ENCODE peak calls at places on chromosomes 5 and 9, in nine cellular contexts. U is PC-3, X is astrocyte, N is cardiac fibroblast, Q is tibial artery, O is adrenal gland, Z is HCT116, F is heart left ventricle, Y is HFFc6. A is an unnamed sample.

GRCh38 chr9:113886933-113887332 is 10.8 kb downstream of the ZNF618 start:
- DNase-seq in X (no peak), Y (no peak), O (peak; percentile 49), N (no peak), Z (no peak), Q (no peak), F (no peak), U (no peak), A (no peak)

GRCh38 chr5:165157209-165157608 is 1651.8 kb downstream of the MAT2B start:
- DNase-seq in X (peak; percentile 15), Z (no peak), U (no peak), O (no peak), Y (no peak), N (no peak), F (no peak), Q (no peak), A (no peak)

GRCh38 chr5:499233-500209 is 24.7 kb downstream of the SLC9A3 start:
- DNase-seq in O (no peak), U (no peak), Z (no peak), N (no peak), Y (no peak), X (no peak), Q (no peak), F (no peak), A (peak; percentile 4)

GRCh38 chr9:93132946-93133640 is 958 bp downstream of the NINJ1 start:
- DNase-seq in O (peak; percentile 74), Y (no peak), Q (peak; percentile 59), U (peak; percentile 39), F (peak; percentile 68), N (no peak), Z (no peak), X (no peak), A (no peak)

GRCh38 chr5:157266286-157267007 is 524 bp downstream of the CYFIP2 start:
- DNase-seq in O (no peak), Q (no peak), U (peak; percentile 65), F (no peak), N (no peak), X (no peak), Y (no peak), Z (no peak), A (peak; percentile 52)

GRCh38 chr9:114276908-114277821 is 45.7 kb upstream of the ORM1 start:
- DNase-seq in O (no peak), Q (no peak), X (peak; percentile 98), N (peak; percentile 88), Z (no peak), Y (peak; percentile 98), U (peak; percentile 86), F (peak; percentile 12), A (no peak)

GRCh38 chr5:67178085-67178484 is 18.5 kb downstream of the CD180 start:
- DNase-seq in Z (no peak), N (no peak), O (no peak), F (no peak), X (peak; percentile 35), Q (no peak), Y (peak; percentile 46), U (peak; percentile 17), A (no peak)

GRCh38 chr5:74943905-74944304 is 77.7 kb upstream of the FAM169A start:
- DNase-seq in N (no peak), O (no peak), Z (no peak), F (no peak), X (no peak), U (no peak), Q (no peak), Y (no peak), A (no peak)

GRCh38 chr9:93576296-93577044 is at the start of gene PHF2:
- DNase-seq in U (no peak), X (peak; percentile 14), Y (no peak), Z (no peak), F (no peak), Q (no peak), O (no peak), N (peak; percentile 31), A (peak; percentile 48)

GRCh38 chr5:61817472-61818326 is 485.6 kb downstream of the ZSWIM6 start:
- DNase-seq in F (peak; percentile 27), Q (peak; percentile 45), U (peak; percentile 45), O (peak; percentile 53), Z (peak; percentile 22), N (peak; percentile 66), Y (peak; percentile 57), X (peak; percentile 34), A (peak; percentile 46)
- TF ChIP-seq CTCF in F (peak; percentile 36), Q (peak; percentile 25), U (peak; percentile 64), O (peak; percentile 49), Z (peak; percentile 69), N (peak; percentile 66), Y (peak; percentile 72), X (peak; percentile 63), A (peak; percentile 63)

DNA sequence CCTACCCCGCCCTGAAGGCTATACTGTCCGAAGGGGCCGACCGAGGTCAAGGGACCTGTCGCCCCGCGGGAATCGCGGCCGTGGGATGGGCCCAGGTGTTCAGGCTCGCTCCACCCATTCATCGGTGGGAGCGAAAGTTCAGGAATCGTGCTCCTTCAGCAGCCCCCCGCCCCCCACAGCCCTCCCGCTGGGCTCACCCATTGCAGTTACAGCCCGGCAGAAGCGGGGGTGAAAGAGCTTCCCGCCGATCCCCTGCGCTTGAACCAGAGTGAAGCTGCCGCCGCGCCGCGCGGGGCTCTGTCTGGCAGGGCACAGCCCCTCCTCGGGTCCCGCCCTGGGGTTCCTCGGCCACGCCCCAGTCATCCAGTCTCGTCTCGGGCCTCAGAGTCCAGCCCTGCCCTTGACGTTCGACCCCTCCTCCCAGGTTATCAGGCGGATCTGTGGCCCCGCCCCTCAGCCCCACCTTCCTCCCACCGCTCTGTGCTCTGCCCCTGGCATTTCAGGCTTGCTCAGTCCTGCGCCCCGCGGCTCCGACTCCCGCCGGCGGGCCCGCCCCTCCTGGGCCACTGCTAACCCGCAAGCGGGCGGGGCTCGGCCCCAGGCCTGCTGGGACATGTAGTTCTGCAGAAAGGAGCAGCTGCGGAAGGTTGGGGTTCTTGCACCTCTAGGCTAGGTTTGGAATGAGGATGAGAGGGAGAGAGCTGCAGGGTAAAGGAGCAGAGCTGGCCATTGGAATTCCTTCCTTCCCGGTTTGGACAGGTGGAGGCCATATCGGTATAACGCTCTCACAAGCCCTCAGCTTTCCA is at the start of gene MYORG:
- DNase-seq in Y (peak; percentile 81), N (peak; percentile 87), Q (peak; percentile 92), O (peak; percentile 98), U (peak; percentile 93), Z (peak; percentile 94), F (peak; percentile 93), X (peak; percentile 71), A (peak; percentile 97)
- TF ChIP-seq CTCF in Y (no peak), N (no peak), Q (no peak), O (no peak), U (no peak), Z (no peak), F (no peak), X (no peak), A (no peak)

GRCh38 chr9:87266697-87267096 is 231.0 kb upstream of the DAPK1 start:
- DNase-seq in X (no peak), Y (no peak), Q (no peak), U (no peak), F (no peak), Z (no peak), O (no peak), N (no peak), A (no peak)

GRCh38 chr9:87260171-87260570 is 237.5 kb upstream of the DAPK1 start:
- DNase-seq in X (no peak), F (no peak), Y (no peak), U (no peak), O (no peak), Q (no peak), Z (no peak), N (no peak), A (no peak)

GRCh38 chr9:87267251-87267679 is 230.4 kb upstream of the DAPK1 start:
- DNase-seq in Z (no peak), N (peak; percentile 51), Y (no peak), O (no peak), U (no peak), Q (peak; percentile 59), X (no peak), F (peak; percentile 30), A (no peak)

GRCh38 chr9:87259543-87259942 is 238.1 kb upstream of the DAPK1 start:
- DNase-seq in Y (no peak), O (no peak), Z (no peak), X (no peak), U (no peak), N (peak; percentile 72), Q (no peak), F (no peak), A (peak; percentile 16)

GRCh38 chr9:87263291-87263690 is 234.4 kb upstream of the DAPK1 start:
- DNase-seq in N (no peak), O (peak; percentile 20), Z (peak; percentile 1), F (no peak), X (no peak), U (no peak), Y (no peak), Q (no peak), A (peak; percentile 12)
- TF ChIP-seq CTCF in N (no peak), O (no peak), Z (peak; percentile 42), F (no peak), X (no peak), U (no peak), Y (no peak), Q (no peak), A (no peak)

GRCh38 chr5:137750436-137750835 is 3.7 kb downstream of the HNRNPA0 start:
- DNase-seq in Q (no peak), U (no peak), X (no peak), F (no peak), Z (no peak), Y (no peak), N (no peak), O (no peak), A (no peak)

GRCh38 chr5:137753227-137753985 is 757 bp downstream of the HNRNPA0 start:
- DNase-seq in U (no peak), Z (no peak), X (no peak), Q (peak; percentile 44), N (no peak), F (peak; percentile 69), Y (no peak), O (no peak), A (peak; percentile 66)

GRCh38 chr5:137753986-137754235 is 252 bp downstream of the HNRNPA0 start:
- DNase-seq in O (no peak), U (no peak), Y (no peak), N (no peak), Z (no peak), Q (no peak), X (no peak), F (no peak), A (no peak)

GRCh38 chr5:137752873-137753226 is 1.3 kb downstream of the HNRNPA0 start:
- DNase-seq in Y (no peak), N (peak; percentile 42), Q (peak; percentile 23), O (peak; percentile 59), Z (no peak), U (peak; percentile 2), F (no peak), X (no peak), A (no peak)

GRCh38 chr5:137751869-137752491 is 2.2 kb downstream of the HNRNPA0 start:
- DNase-seq in O (peak; percentile 46), Z (peak; percentile 64), Q (peak; percentile 30), N (peak; percentile 89), F (no peak), X (peak; percentile 50), Y (peak; percentile 65), U (peak; percentile 68), A (no peak)
- TF ChIP-seq CTCF in O (peak; percentile 84), Z (peak; percentile 72), Q (peak; percentile 72), N (peak; percentile 79), F (peak; percentile 64), X (peak; percentile 92), Y (peak; percentile 87), U (peak; percentile 79), A (peak; percentile 75)